ENCODE peak calls at places on chromosomes 13 and 19, in six cellular contexts. O, K, D, S, V and B are unnamed samples.

GRCh38 chr13:63209330-63210017 is 1793.8 kb upstream of the PCDH20 start:
- DNase-seq in O (no peak), K (no peak), D (no peak), S (no peak), V (no peak), B (no peak)

GRCh38 chr13:39049274-39049673 is 11.0 kb downstream of the NHLRC3 start:
- DNase-seq in O (no peak), K (no peak), D (no peak), S (no peak), V (no peak), B (no peak)

GRCh38 chr13:59318320-59318930 is 845.3 kb downstream of the DIAPH3 start:
- DNase-seq in O (peak; percentile 7), K (peak; percentile 26), D (no peak), S (peak; percentile 66), V (peak; percentile 31), B (peak; percentile 12)

GRCh38 chr19:42140125-42140754 is 8.0 kb upstream of the POU2F2 start:
- DNase-seq in O (no peak), K (no peak), D (no peak), S (peak; percentile 83), V (no peak), B (no peak)

GRCh38 chr19:1465191-1466016 is 13.6 kb downstream of the C19orf25 start:
- DNase-seq in O (no peak), K (no peak), D (no peak), S (peak; percentile 78), V (no peak), B (no peak)

GRCh38 chr19:3725640-3726310 is 17.6 kb downstream of the TJP3 start:
- DNase-seq in O (no peak), K (no peak), D (no peak), S (peak; percentile 66), V (no peak), B (no peak)

GRCh38 chr13:101535192-101535746 is 82.8 kb downstream of the ITGBL1 start:
- DNase-seq in O (no peak), K (no peak), D (no peak), S (no peak), V (no peak), B (no peak)

GRCh38 chr13:97366172-97366688 is 67.7 kb upstream of the RAP2A start:
- DNase-seq in O (no peak), K (no peak), D (no peak), S (no peak), V (no peak), B (no peak)

GRCh38 chr19:34808566-34808965 is 35.6 kb upstream of the ZNF599 start:
- DNase-seq in O (no peak), K (no peak), D (no peak), S (no peak), V (no peak), B (no peak)

GRCh38 chr13:33757713-33758112 is 60.2 kb upstream of the RFC3 start:
- DNase-seq in O (no peak), K (no peak), D (no peak), S (no peak), V (no peak), B (no peak)

GRCh38 chr13:79722885-79723445 is 242.0 kb downstream of the NDFIP2 start:
- DNase-seq in O (no peak), K (no peak), D (no peak), S (no peak), V (no peak), B (no peak)

GRCh38 chr19:940591-941291 is 14.9 kb downstream of the ARID3A start:
- DNase-seq in O (peak; percentile 51), K (peak; percentile 46), D (peak; percentile 34), S (no peak), V (peak; percentile 61), B (peak; percentile 72)

GRCh38 chr13:52371736-52372247 is 34.2 kb downstream of the THSD1 start:
- DNase-seq in O (no peak), K (no peak), D (no peak), S (no peak), V (no peak), B (no peak)